ENCODE peak calls at places on chromosomes 12 and 14, in seven cellular contexts. G is Peyer's patch, H is right lobe of liver, S is uterus, Z is breast epithelium, R is ovary, D is K562. C is an unnamed sample.

GRCh38 chr12:69435644-69436043 is 34.5 kb upstream of the FRS2 start:
- DNase-seq in H (no peak), S (no peak), D (no peak), R (no peak), G (no peak), Z (no peak), C (no peak)

GRCh38 chr12:118391424-118391823 is 15.1 kb downstream of the SUDS3 start:
- DNase-seq in D (no peak), G (no peak), S (no peak), H (no peak), R (no peak), Z (no peak), C (no peak)

GRCh38 chr14:104149278-104149595 is 10.8 kb downstream of the KIF26A start:
- DNase-seq in H (no peak), R (peak; percentile 29), G (no peak), S (no peak), D (no peak), Z (no peak), C (no peak)

GRCh38 chr14:104937694-104938365 is 13.2 kb downstream of the PLD4 start:
- DNase-seq in R (no peak), G (no peak), H (no peak), S (peak; percentile 9), D (no peak), Z (no peak), C (no peak)

GRCh38 chr12:13196302-13196921 is at the start of gene EMP1:
- DNase-seq in S (peak; percentile 99), R (peak; percentile 94), D (no peak), H (peak; percentile 84), G (peak; percentile 86), Z (peak; percentile 94), C (peak; percentile 91)

GRCh38 chr12:51357374-51358047 is 11.0 kb upstream of the CELA1 start:
- DNase-seq in S (no peak), G (no peak), R (no peak), H (no peak), Z (no peak), D (no peak), C (no peak)

GRCh38 chr14:90355540-90356518 is 24.1 kb upstream of the NRDE2 start:
- DNase-seq in R (no peak), S (no peak), G (peak; percentile 53), H (peak; percentile 52), Z (no peak), D (no peak), C (no peak)

GRCh38 chr14:92555440-92556111 is 42.0 kb downstream of the RIN3 start:
- DNase-seq in Z (no peak), R (no peak), D (no peak), H (no peak), G (peak; percentile 34), S (no peak), C (no peak)

GRCh38 chr14:89911018-89911919 is 43.3 kb downstream of the EFCAB11 start:
- DNase-seq in G (peak; percentile 67), Z (no peak), H (peak; percentile 67), S (no peak), R (peak; percentile 25), D (no peak), C (peak; percentile 23)

GRCh38 chr14:94879504-94879903 is 109.6 kb upstream of the GSC start:
- DNase-seq in R (no peak), D (no peak), G (no peak), H (no peak), S (no peak), Z (no peak), C (peak; percentile 78)

GRCh38 chr12:107317751-107318553 is 224.6 kb upstream of the CRY1 start:
- DNase-seq in H (peak; percentile 81), R (no peak), Z (peak; percentile 82), S (no peak), D (peak; percentile 85), G (peak; percentile 91), C (peak; percentile 94)

GRCh38 chr12:132168311-132169031 is 24.2 kb downstream of the NOC4L start:
- DNase-seq in H (no peak), G (no peak), Z (no peak), D (no peak), R (peak; percentile 11), S (no peak), C (no peak)

GRCh38 chr14:46344327-46344937 is 307.1 kb downstream of the RPL10L start:
- DNase-seq in G (no peak), D (peak; percentile 1), Z (no peak), R (no peak), H (no peak), S (no peak), C (peak; percentile 11)

GRCh38 chr12:27595231-27595642 is 71.2 kb downstream of the PPFIBP1 start:
- DNase-seq in Z (no peak), D (no peak), H (no peak), R (peak; percentile 64), S (peak; percentile 75), G (no peak), C (peak; percentile 24)

GRCh38 chr12:10409387-10409786 is at the start of gene KLRC4:
- DNase-seq in G (no peak), H (no peak), Z (no peak), D (peak; percentile 59), S (no peak), R (no peak), C (no peak)

GRCh38 chr14:104148433-104149277 is 10.3 kb downstream of the KIF26A start:
- DNase-seq in G (no peak), Z (no peak), H (no peak), S (no peak), D (no peak), R (peak; percentile 22), C (no peak)

GRCh38 chr12:102879144-102879763 is 37.8 kb downstream of the PAH start:
- DNase-seq in D (peak; percentile 47), S (peak; percentile 41), R (no peak), G (no peak), H (no peak), Z (no peak), C (peak; percentile 58)

GRCh38 chr12:93078577-93078976 is 149.5 kb upstream of the EEA1 start:
- DNase-seq in G (no peak), R (no peak), H (no peak), D (no peak), S (no peak), Z (no peak), C (no peak)

GRCh38 chr14:23578560-23579310 is at the start of gene JPH4:
- DNase-seq in H (no peak), Z (no peak), R (peak; percentile 65), G (no peak), D (no peak), S (peak; percentile 69), C (no peak)

GRCh38 chr14:85402546-85403162 is 127.3 kb upstream of the FLRT2 start:
- DNase-seq in H (no peak), Z (no peak), R (no peak), G (no peak), D (no peak), S (no peak), C (no peak)

GRCh38 chr14:23551266-23552028 is at the start of gene ZFHX2:
- DNase-seq in S (no peak), H (peak; percentile 93), Z (no peak), G (peak; percentile 88), D (peak; percentile 73), R (peak; percentile 58), C (peak; percentile 92)

GRCh38 chr14:25132734-25133422 is 82.9 kb upstream of the STXBP6 start:
- DNase-seq in Z (peak; percentile 55), R (no peak), H (peak; percentile 68), G (peak; percentile 72), D (peak; percentile 61), S (peak; percentile 49), C (peak; percentile 85)

GRCh38 chr12:30997685-30998440 is 71.3 kb downstream of the TSPAN11 start:
- DNase-seq in S (no peak), H (no peak), G (no peak), D (no peak), Z (no peak), R (no peak), C (no peak)

GRCh38 chr12:72974954-72975555 is 702.9 kb downstream of the TRHDE start:
- DNase-seq in H (no peak), Z (no peak), D (no peak), G (no peak), R (no peak), S (no peak), C (no peak)

GRCh38 chr12:41606741-41607460 is 418.8 kb downstream of the PDZRN4 start:
- DNase-seq in G (no peak), R (no peak), H (no peak), S (no peak), Z (no peak), D (no peak), C (no peak)

GRCh38 chr12:59113831-59114273 is 193.5 kb upstream of the LRIG3 start:
- DNase-seq in R (peak; percentile 82), Z (peak; percentile 71), G (peak; percentile 69), S (peak; percentile 68), D (peak; percentile 67), H (peak; percentile 76), C (peak; percentile 81)

GRCh38 chr12:83256581-83256980 is 569.9 kb downstream of the TMTC2 start:
- DNase-seq in H (no peak), R (no peak), S (no peak), D (no peak), G (no peak), Z (no peak), C (no peak)

GRCh38 chr14:99120147-99121026 is 151.6 kb downstream of the BCL11B start:
- DNase-seq in S (no peak), D (no peak), Z (no peak), H (no peak), G (no peak), R (no peak), C (no peak)

GRCh38 chr12:48856379-48856778 is 4.4 kb upstream of the DDX23 start:
- DNase-seq in D (no peak), Z (no peak), G (no peak), R (no peak), S (no peak), H (no peak), C (no peak)

DNA sequence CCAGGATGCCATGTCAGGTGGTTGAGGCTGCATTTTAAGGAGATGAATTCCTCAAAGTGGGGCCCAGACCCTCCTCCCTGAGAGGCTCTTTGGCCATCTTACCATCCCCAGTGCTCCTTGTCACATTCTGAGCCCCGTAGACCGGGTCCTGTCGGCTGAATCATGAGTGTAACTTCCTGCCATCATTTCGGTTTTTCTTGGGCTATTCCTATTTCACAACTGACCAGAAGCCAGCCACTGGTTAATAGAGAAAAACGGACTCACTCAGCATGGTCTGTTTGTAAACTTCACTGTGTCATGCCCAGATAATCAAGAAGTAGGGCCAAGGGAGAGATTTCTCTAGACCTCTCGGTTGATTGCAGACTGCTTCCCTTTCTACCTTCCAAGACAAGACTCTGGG is 6.6 kb downstream of the WNT5B start:
- DNase-seq in H (no peak), R (no peak), G (no peak), Z (no peak), S (no peak), D (no peak), C (no peak)
- TF ChIP-seq POLR2A in H (no peak), R (no peak), G (no peak), Z (no peak), S (no peak), D (no peak), C (no peak)

GRCh38 chr12:109144224-109144623 is 27.8 kb downstream of the ACACB start:
- DNase-seq in Z (no peak), D (no peak), H (peak; percentile 86), R (no peak), G (no peak), S (no peak), C (no peak)
- H3K36me3 ChIP-seq in Z (no peaks in the 10 kb centered on the region), D (no peaks in the 10 kb centered on the region), H (no peaks in the 10 kb centered on the region), R (no peaks in the 10 kb centered on the region), G (peaks cover 9% of the 10 kb centered on the region), S (no peaks in the 10 kb centered on the region), C (no peaks in the 10 kb centered on the region)

GRCh38 chr12:113232232-113232615 is 11.0 kb downstream of the TPCN1 start:
- DNase-seq in D (no peak), S (no peak), G (no peak), H (peak; percentile 39), R (no peak), Z (no peak), C (no peak)
- H3K27ac ChIP-seq in D (peak overlapping the region; percentile 84), S (no peak overlapping the region), G (peak overlapping the region; percentile 64), H (peak overlapping the region; percentile 27), R (no peak overlapping the region), Z (peak overlapping the region; percentile 27), C (peak overlapping the region; percentile 69)

GRCh38 chr14:61524211-61524806 is 171.0 kb upstream of the HIF1A start:
- DNase-seq in G (no peak), R (no peak), S (no peak), D (peak; percentile 32), H (no peak), Z (no peak), C (no peak)
- TF ChIP-seq POLR2A in G (no peak), R (no peak), S (no peak), D (no peak), H (no peak), Z (no peak), C (no peak)